ENCODE peak calls at places on chromosome 2, in eight cellular contexts. One of them, this sample, is unnamed.

GRCh38 chr2:74864728-74865722 is 31.1 kb downstream of the HK2 start:
- DNase-seq in M059J: peak; percentile 96
- DNase-seq in cardiac fibroblast: peak; percentile 61
- DNase-seq in dorsolateral prefrontal cortex: no peak
- DNase-seq in stimulated activated CD4-positive, alpha-beta T cell treated with anti-CD3 and anti-CD28 coated beads, TNF-alpha, amount 100 ng/mL, for 1 hour: no peak
- DNase-seq in dermis microvascular lymphatic vessel endothelial cell: no peak
- DNase-seq in stimulated activated CD8-positive, alpha-beta memory T cell treated with anti-CD3 and anti-CD28 coated beads, Interleukin-4, amount 100 ng/mL, for 1 hour: no peak
- DNase-seq in NCI-H1105: no peak
- DNase-seq in this sample: peak; percentile 99

GRCh38 chr2:152646775-152647174 is 70.5 kb downstream of the PRPF40A start:
- DNase-seq in NCI-H1105: no peak
- DNase-seq in dorsolateral prefrontal cortex: no peak
- DNase-seq in stimulated activated CD4-positive, alpha-beta T cell treated with anti-CD3 and anti-CD28 coated beads, TNF-alpha, amount 100 ng/mL, for 1 hour: no peak
- DNase-seq in cardiac fibroblast: peak; percentile 70
- DNase-seq in M059J: peak; percentile 88
- DNase-seq in stimulated activated CD8-positive, alpha-beta memory T cell treated with anti-CD3 and anti-CD28 coated beads, Interleukin-4, amount 100 ng/mL, for 1 hour: no peak
- DNase-seq in dermis microvascular lymphatic vessel endothelial cell: no peak
- DNase-seq in this sample: peak; percentile 67

GRCh38 chr2:237674731-237675276 is 47.4 kb downstream of the LRRFIP1 start:
- DNase-seq in M059J: peak; percentile 84
- DNase-seq in stimulated activated CD8-positive, alpha-beta memory T cell treated with anti-CD3 and anti-CD28 coated beads, Interleukin-4, amount 100 ng/mL, for 1 hour: peak; percentile 54
- DNase-seq in dermis microvascular lymphatic vessel endothelial cell: peak; percentile 97
- DNase-seq in dorsolateral prefrontal cortex: peak; percentile 64
- DNase-seq in NCI-H1105: no peak
- DNase-seq in stimulated activated CD4-positive, alpha-beta T cell treated with anti-CD3 and anti-CD28 coated beads, TNF-alpha, amount 100 ng/mL, for 1 hour: peak; percentile 60
- DNase-seq in cardiac fibroblast: peak; percentile 94
- DNase-seq in this sample: peak; percentile 91

GRCh38 chr2:105744909-105745853 is at the start of gene NCK2:
- DNase-seq in dorsolateral prefrontal cortex: no peak
- DNase-seq in stimulated activated CD4-positive, alpha-beta T cell treated with anti-CD3 and anti-CD28 coated beads, TNF-alpha, amount 100 ng/mL, for 1 hour: no peak
- DNase-seq in dermis microvascular lymphatic vessel endothelial cell: no peak
- DNase-seq in M059J: peak; percentile 35
- DNase-seq in cardiac fibroblast: peak; percentile 29
- DNase-seq in stimulated activated CD8-positive, alpha-beta memory T cell treated with anti-CD3 and anti-CD28 coated beads, Interleukin-4, amount 100 ng/mL, for 1 hour: no peak
- DNase-seq in NCI-H1105: peak; percentile 13
- DNase-seq in this sample: peak; percentile 39

GRCh38 chr2:197677483-197677882 is 2.1 kb upstream of the RFTN2 start:
- DNase-seq in NCI-H1105: no peak
- DNase-seq in M059J: peak; percentile 5
- DNase-seq in dermis microvascular lymphatic vessel endothelial cell: peak; percentile 47
- DNase-seq in stimulated activated CD4-positive, alpha-beta T cell treated with anti-CD3 and anti-CD28 coated beads, TNF-alpha, amount 100 ng/mL, for 1 hour: no peak
- DNase-seq in stimulated activated CD8-positive, alpha-beta memory T cell treated with anti-CD3 and anti-CD28 coated beads, Interleukin-4, amount 100 ng/mL, for 1 hour: no peak
- DNase-seq in dorsolateral prefrontal cortex: no peak
- DNase-seq in cardiac fibroblast: peak; percentile 8
- DNase-seq in this sample: peak; percentile 50

GRCh38 chr2:172448544-172449267 is 21.3 kb downstream of the ITGA6 start:
- DNase-seq in cardiac fibroblast: no peak
- DNase-seq in NCI-H1105: no peak
- DNase-seq in stimulated activated CD4-positive, alpha-beta T cell treated with anti-CD3 and anti-CD28 coated beads, TNF-alpha, amount 100 ng/mL, for 1 hour: no peak
- DNase-seq in stimulated activated CD8-positive, alpha-beta memory T cell treated with anti-CD3 and anti-CD28 coated beads, Interleukin-4, amount 100 ng/mL, for 1 hour: no peak
- DNase-seq in dermis microvascular lymphatic vessel endothelial cell: no peak
- DNase-seq in M059J: no peak
- DNase-seq in dorsolateral prefrontal cortex: no peak
- DNase-seq in this sample: no peak

GRCh38 chr2:227822416-227823003 is 8.9 kb downstream of the CCL20 start:
- DNase-seq in NCI-H1105: no peak
- DNase-seq in stimulated activated CD8-positive, alpha-beta memory T cell treated with anti-CD3 and anti-CD28 coated beads, Interleukin-4, amount 100 ng/mL, for 1 hour: no peak
- DNase-seq in stimulated activated CD4-positive, alpha-beta T cell treated with anti-CD3 and anti-CD28 coated beads, TNF-alpha, amount 100 ng/mL, for 1 hour: no peak
- DNase-seq in dorsolateral prefrontal cortex: no peak
- DNase-seq in M059J: peak; percentile 58
- DNase-seq in dermis microvascular lymphatic vessel endothelial cell: no peak
- DNase-seq in cardiac fibroblast: no peak
- DNase-seq in this sample: peak; percentile 69

GRCh38 chr2:232974431-232974830 is 38.6 kb downstream of the NGEF start:
- DNase-seq in dorsolateral prefrontal cortex: no peak
- DNase-seq in stimulated activated CD8-positive, alpha-beta memory T cell treated with anti-CD3 and anti-CD28 coated beads, Interleukin-4, amount 100 ng/mL, for 1 hour: no peak
- DNase-seq in stimulated activated CD4-positive, alpha-beta T cell treated with anti-CD3 and anti-CD28 coated beads, TNF-alpha, amount 100 ng/mL, for 1 hour: no peak
- DNase-seq in cardiac fibroblast: no peak
- DNase-seq in NCI-H1105: no peak
- DNase-seq in dermis microvascular lymphatic vessel endothelial cell: no peak
- DNase-seq in M059J: no peak
- DNase-seq in this sample: no peak

GRCh38 chr2:105261061-105261460 is 19.5 kb downstream of the GPR45 start:
- DNase-seq in stimulated activated CD8-positive, alpha-beta memory T cell treated with anti-CD3 and anti-CD28 coated beads, Interleukin-4, amount 100 ng/mL, for 1 hour: no peak
- DNase-seq in dorsolateral prefrontal cortex: no peak
- DNase-seq in dermis microvascular lymphatic vessel endothelial cell: no peak
- DNase-seq in M059J: peak; percentile 88
- DNase-seq in cardiac fibroblast: peak; percentile 80
- DNase-seq in stimulated activated CD4-positive, alpha-beta T cell treated with anti-CD3 and anti-CD28 coated beads, TNF-alpha, amount 100 ng/mL, for 1 hour: no peak
- DNase-seq in NCI-H1105: no peak
- DNase-seq in this sample: peak; percentile 94

GRCh38 chr2:403682-404081 is 115.8 kb upstream of the ALKAL2 start:
- DNase-seq in M059J: no peak
- DNase-seq in NCI-H1105: no peak
- DNase-seq in stimulated activated CD4-positive, alpha-beta T cell treated with anti-CD3 and anti-CD28 coated beads, TNF-alpha, amount 100 ng/mL, for 1 hour: no peak
- DNase-seq in cardiac fibroblast: no peak
- DNase-seq in dorsolateral prefrontal cortex: no peak
- DNase-seq in dermis microvascular lymphatic vessel endothelial cell: no peak
- DNase-seq in stimulated activated CD8-positive, alpha-beta memory T cell treated with anti-CD3 and anti-CD28 coated beads, Interleukin-4, amount 100 ng/mL, for 1 hour: no peak
- DNase-seq in this sample: no peak

GRCh38 chr2:179020156-179020750 is 29.7 kb downstream of the CCDC141 start:
- DNase-seq in dorsolateral prefrontal cortex: no peak
- DNase-seq in M059J: peak; percentile 28
- DNase-seq in stimulated activated CD4-positive, alpha-beta T cell treated with anti-CD3 and anti-CD28 coated beads, TNF-alpha, amount 100 ng/mL, for 1 hour: no peak
- DNase-seq in dermis microvascular lymphatic vessel endothelial cell: peak; percentile 20
- DNase-seq in cardiac fibroblast: peak; percentile 5
- DNase-seq in NCI-H1105: peak; percentile 63
- DNase-seq in stimulated activated CD8-positive, alpha-beta memory T cell treated with anti-CD3 and anti-CD28 coated beads, Interleukin-4, amount 100 ng/mL, for 1 hour: no peak
- DNase-seq in this sample: peak; percentile 14

GRCh38 chr2:9757430-9758287 is 85.6 kb upstream of the TAF1B start:
- DNase-seq in stimulated activated CD8-positive, alpha-beta memory T cell treated with anti-CD3 and anti-CD28 coated beads, Interleukin-4, amount 100 ng/mL, for 1 hour: no peak
- DNase-seq in M059J: no peak
- DNase-seq in dorsolateral prefrontal cortex: peak; percentile 70
- DNase-seq in cardiac fibroblast: peak; percentile 37
- DNase-seq in stimulated activated CD4-positive, alpha-beta T cell treated with anti-CD3 and anti-CD28 coated beads, TNF-alpha, amount 100 ng/mL, for 1 hour: no peak
- DNase-seq in dermis microvascular lymphatic vessel endothelial cell: no peak
- DNase-seq in NCI-H1105: no peak
- DNase-seq in this sample: peak; percentile 75

GRCh38 chr2:30178618-30179404 is 32.0 kb downstream of the YPEL5 start:
- DNase-seq in stimulated activated CD8-positive, alpha-beta memory T cell treated with anti-CD3 and anti-CD28 coated beads, Interleukin-4, amount 100 ng/mL, for 1 hour: no peak
- DNase-seq in dorsolateral prefrontal cortex: peak; percentile 46
- DNase-seq in stimulated activated CD4-positive, alpha-beta T cell treated with anti-CD3 and anti-CD28 coated beads, TNF-alpha, amount 100 ng/mL, for 1 hour: no peak
- DNase-seq in M059J: peak; percentile 10
- DNase-seq in cardiac fibroblast: peak; percentile 57
- DNase-seq in dermis microvascular lymphatic vessel endothelial cell: peak; percentile 94
- DNase-seq in NCI-H1105: no peak
- DNase-seq in this sample: peak; percentile 25

GRCh38 chr2:130378206-130378897 is 22.5 kb downstream of the PTPN18 start:
- DNase-seq in NCI-H1105: no peak
- DNase-seq in dermis microvascular lymphatic vessel endothelial cell: no peak
- DNase-seq in dorsolateral prefrontal cortex: no peak
- DNase-seq in cardiac fibroblast: no peak
- DNase-seq in M059J: no peak
- DNase-seq in stimulated activated CD8-positive, alpha-beta memory T cell treated with anti-CD3 and anti-CD28 coated beads, Interleukin-4, amount 100 ng/mL, for 1 hour: no peak
- DNase-seq in stimulated activated CD4-positive, alpha-beta T cell treated with anti-CD3 and anti-CD28 coated beads, TNF-alpha, amount 100 ng/mL, for 1 hour: no peak
- DNase-seq in this sample: no peak

GRCh38 chr2:233840520-233840919 is 13.8 kb downstream of the HJURP start:
- DNase-seq in stimulated activated CD8-positive, alpha-beta memory T cell treated with anti-CD3 and anti-CD28 coated beads, Interleukin-4, amount 100 ng/mL, for 1 hour: no peak
- DNase-seq in dermis microvascular lymphatic vessel endothelial cell: no peak
- DNase-seq in cardiac fibroblast: no peak
- DNase-seq in NCI-H1105: no peak
- DNase-seq in M059J: no peak
- DNase-seq in dorsolateral prefrontal cortex: no peak
- DNase-seq in stimulated activated CD4-positive, alpha-beta T cell treated with anti-CD3 and anti-CD28 coated beads, TNF-alpha, amount 100 ng/mL, for 1 hour: no peak
- DNase-seq in this sample: no peak

GRCh38 chr2:158825021-158825420 is 29.9 kb downstream of the DAPL1 start:
- DNase-seq in dermis microvascular lymphatic vessel endothelial cell: no peak
- DNase-seq in stimulated activated CD4-positive, alpha-beta T cell treated with anti-CD3 and anti-CD28 coated beads, TNF-alpha, amount 100 ng/mL, for 1 hour: no peak
- DNase-seq in stimulated activated CD8-positive, alpha-beta memory T cell treated with anti-CD3 and anti-CD28 coated beads, Interleukin-4, amount 100 ng/mL, for 1 hour: no peak
- DNase-seq in cardiac fibroblast: no peak
- DNase-seq in dorsolateral prefrontal cortex: no peak
- DNase-seq in M059J: no peak
- DNase-seq in NCI-H1105: no peak
- DNase-seq in this sample: no peak

GRCh38 chr2:122193622-122194021 is 438.2 kb downstream of the TSN start:
- DNase-seq in dermis microvascular lymphatic vessel endothelial cell: no peak
- DNase-seq in M059J: no peak
- DNase-seq in dorsolateral prefrontal cortex: no peak
- DNase-seq in NCI-H1105: no peak
- DNase-seq in stimulated activated CD4-positive, alpha-beta T cell treated with anti-CD3 and anti-CD28 coated beads, TNF-alpha, amount 100 ng/mL, for 1 hour: no peak
- DNase-seq in cardiac fibroblast: peak; percentile 70
- DNase-seq in stimulated activated CD8-positive, alpha-beta memory T cell treated with anti-CD3 and anti-CD28 coated beads, Interleukin-4, amount 100 ng/mL, for 1 hour: no peak
- DNase-seq in this sample: no peak

This sample was measured in RPMI7951.